ENCODE peak calls at places on chromosome 1, in five cellular contexts. W is SK-N-SH, D is K562, Q is HepG2, Z is GM12878. P is an unnamed sample.

GRCh38 chr1:36778773-36779172 is 255.5 kb downstream of the GRIK3 start:
- DNase-seq in W (peak), D (no peak), Q (no peak), Z (no peak), P (no peak)

GRCh38 chr1:207393610-207394009 is 60.5 kb upstream of the CR2 start:
- DNase-seq in W (no peak), D (no peak), Q (no peak), Z (no peak), P (peak)

GRCh38 chr1:55724551-55725325 is 509.6 kb upstream of the USP24 start:
- DNase-seq in W (no peak), D (no peak), Q (no peak), Z (no peak), P (peak)

GRCh38 chr1:2499986-2500596 is 24.0 kb downstream of the PLCH2 start:
- DNase-seq in W (peak), D (no peak), Q (no peak), Z (no peak), P (no peak)

GRCh38 chr1:44354840-44355581 is at the start of gene ERI3:
- DNase-seq in W (peak), D (peak), Q (peak), Z (peak), P (peak)

GRCh38 chr1:212718499-212718898 is 18.9 kb upstream of the BATF3 start:
- DNase-seq in W (no peak), D (no peak), Q (no peak), Z (no peak), P (peak)

GRCh38 chr1:35377553-35377952 is 109.0 kb downstream of the ZMYM4 start:
- DNase-seq in W (no peak), D (no peak), Q (no peak), Z (no peak), P (peak)

GRCh38 chr1:34923490-34923889 is 6.0 kb downstream of the DLGAP3 start:
- DNase-seq in W (peak), D (no peak), Q (no peak), Z (no peak), P (no peak)

GRCh38 chr1:168585191-168585590 is 8.8 kb downstream of the XCL1 start:
- DNase-seq in W (no peak), D (no peak), Q (no peak), Z (no peak), P (peak)

GRCh38 chr1:221777434-221778072 is 35.7 kb upstream of the DUSP10 start:
- DNase-seq in W (no peak), D (no peak), Q (no peak), Z (peak), P (no peak)

GRCh38 chr1:211764701-211765100 is 65.9 kb downstream of the LPGAT1 start:
- DNase-seq in W (no peak), D (no peak), Q (no peak), Z (no peak), P (no peak)

GRCh38 chr1:78225153-78225552 is 179.4 kb downstream of the GIPC2 start:
- DNase-seq in W (no peak), D (no peak), Q (no peak), Z (no peak), P (peak)

GRCh38 chr1:214603819-214604252 is 841 bp downstream of the CENPF start:
- DNase-seq in W (peak), D (peak), Q (no peak), Z (no peak), P (no peak)

GRCh38 chr1:170126691-170127090 is 19.1 kb upstream of the NTMT2 start:
- DNase-seq in W (no peak), D (no peak), Q (no peak), Z (peak), P (peak)

GRCh38 chr1:154626456-154627246 is 18.7 kb upstream of the ADAR start:
- DNase-seq in W (peak), D (no peak), Q (peak), Z (no peak), P (no peak)

GRCh38 chr1:55519937-55520683 is 304.9 kb upstream of the USP24 start:
- DNase-seq in W (no peak), D (no peak), Q (no peak), Z (no peak), P (peak)

GRCh38 chr1:221712776-221713431 is 29.0 kb downstream of the DUSP10 start:
- DNase-seq in W (no peak), D (no peak), Q (no peak), Z (peak), P (no peak)

GRCh38 chr1:94522304-94522703 is 19.3 kb downstream of the F3 start:
- DNase-seq in W (no peak), D (no peak), Q (no peak), Z (no peak), P (peak)

GRCh38 chr1:109777436-109777835 is 13.7 kb upstream of the EPS8L3 start:
- DNase-seq in W (no peak), D (no peak), Q (no peak), Z (no peak), P (no peak)

GRCh38 chr1:109776206-109776835 is 12.6 kb upstream of the EPS8L3 start:
- DNase-seq in W (no peak), D (no peak), Q (no peak), Z (no peak), P (no peak)

GRCh38 chr1:109775408-109775807 is 11.7 kb upstream of the EPS8L3 start:
- DNase-seq in W (no peak), D (no peak), Q (no peak), Z (no peak), P (peak)

GRCh38 chr1:109776911-109777310 is 13.2 kb upstream of the EPS8L3 start:
- DNase-seq in W (peak), D (peak), Q (peak), Z (peak), P (peak)

DNA sequence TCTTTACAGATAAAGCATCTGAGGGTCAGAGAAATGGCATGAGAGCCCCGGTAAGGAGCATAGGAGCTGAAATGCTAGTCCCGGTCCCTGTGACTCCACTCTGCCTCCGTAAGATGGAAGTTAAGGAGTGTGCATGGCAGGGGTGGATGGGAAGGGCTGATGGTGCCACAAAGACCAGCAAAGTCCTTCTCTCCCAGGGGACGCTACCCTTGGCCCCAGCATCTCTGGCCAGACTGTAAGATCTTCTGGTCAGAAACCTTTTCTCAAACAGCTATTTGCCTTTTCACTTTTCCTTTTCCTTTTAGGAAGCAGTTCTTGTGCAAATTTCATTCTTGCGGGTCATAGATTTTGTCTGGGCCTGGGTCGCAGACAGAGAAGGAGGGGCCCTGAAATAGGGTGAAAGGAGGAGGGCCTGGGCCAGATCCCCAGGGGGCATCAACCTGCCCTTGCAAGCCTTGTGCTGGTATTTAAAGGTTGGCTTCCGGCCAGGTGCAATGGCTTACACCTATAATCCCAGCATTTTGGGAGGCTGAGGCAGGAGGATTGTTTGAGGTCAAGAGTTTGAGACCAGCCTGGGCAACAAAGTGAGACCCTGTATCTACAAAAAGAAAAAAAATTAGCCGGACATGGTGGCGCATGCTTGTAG is 14.4 kb upstream of the EPS8L3 start:
- DNase-seq in W (no peak), D (no peak), Q (no peak), Z (no peak), P (no peak)
- TF ChIP-seq MXI1 in W (no peak), D (no peak), Q (no peak), Z (no peak), P (no peak)

GRCh38 chr1:65011983-65012382 is 45.6 kb upstream of the JAK1 start:
- DNase-seq in W (no peak), D (no peak), Q (no peak), Z (no peak), P (no peak)

GRCh38 chr1:65009176-65009575 is 42.8 kb upstream of the JAK1 start:
- DNase-seq in W (no peak), D (no peak), Q (no peak), Z (no peak), P (no peak)

GRCh38 chr1:65006806-65007205 is 40.5 kb upstream of the JAK1 start:
- DNase-seq in W (no peak), D (no peak), Q (no peak), Z (no peak), P (no peak)

GRCh38 chr1:65014321-65014720 is 48.0 kb upstream of the JAK1 start:
- DNase-seq in W (no peak), D (no peak), Q (no peak), Z (no peak), P (no peak)

DNA sequence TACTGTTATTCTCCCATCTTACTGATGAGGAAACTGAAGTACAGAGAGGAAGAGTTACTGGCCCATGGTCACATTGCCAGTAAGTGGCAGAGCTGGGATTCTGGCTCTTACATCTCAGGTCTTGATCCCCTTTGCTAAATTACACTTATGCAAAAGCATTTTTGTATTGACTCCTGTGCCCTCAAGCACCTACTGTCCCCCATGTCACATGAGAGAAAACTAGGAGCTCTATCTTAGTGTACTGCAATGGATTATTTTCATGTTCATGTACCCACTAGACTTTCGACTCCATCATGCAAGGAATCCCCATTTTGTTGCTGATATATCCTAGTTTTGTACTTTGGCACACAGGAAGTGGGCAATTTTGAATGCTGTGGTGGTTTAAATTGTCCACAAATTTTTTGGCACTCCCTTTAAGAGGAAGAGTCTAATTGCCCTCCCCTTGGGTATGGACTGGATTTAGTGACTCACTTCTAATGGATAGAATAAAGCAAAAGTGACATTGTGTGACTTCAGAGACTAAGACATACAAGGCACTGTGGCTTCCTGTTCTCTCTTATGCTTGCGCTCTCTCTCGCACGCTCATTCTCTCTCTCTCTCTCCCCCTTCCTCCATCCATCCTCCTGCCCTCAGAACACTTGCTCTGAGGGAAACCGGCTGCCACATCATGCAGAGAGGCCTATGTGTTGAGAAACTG is 43.5 kb upstream of the JAK1 start:
- DNase-seq in W (no peak), D (no peak), Q (no peak), Z (no peak), P (no peak)
- H3K9ac ChIP-seq in W (no peak), D (no peak), Q (no peak), Z (no peak), P (no peak)

GRCh38 chr1:239858058-239858457 is 233.6 kb upstream of the FMN2 start:
- DNase-seq in W (no peak), D (no peak), Q (no peak), Z (no peak), P (no peak)
- TF ChIP-seq MXI1 in W (no peak), D (no peak), Q (no peak), Z (no peak), P (no peak)

GRCh38 chr1:203490607-203491006 is 3.3 kb upstream of the OPTC start:
- DNase-seq in W (no peak), D (no peak), Q (no peak), Z (no peak), P (no peak)

GRCh38 chr1:203481186-203481585 is 5.6 kb downstream of the PRELP start:
- DNase-seq in W (no peak), D (no peak), Q (no peak), Z (no peak), P (no peak)

GRCh38 chr1:203491664-203492485 is 2.1 kb upstream of the OPTC start:
- DNase-seq in W (no peak), D (no peak), Q (no peak), Z (no peak), P (no peak)

GRCh38 chr1:203488539-203488938 is 5.4 kb upstream of the OPTC start:
- DNase-seq in W (no peak), D (no peak), Q (no peak), Z (no peak), P (no peak)

DNA sequence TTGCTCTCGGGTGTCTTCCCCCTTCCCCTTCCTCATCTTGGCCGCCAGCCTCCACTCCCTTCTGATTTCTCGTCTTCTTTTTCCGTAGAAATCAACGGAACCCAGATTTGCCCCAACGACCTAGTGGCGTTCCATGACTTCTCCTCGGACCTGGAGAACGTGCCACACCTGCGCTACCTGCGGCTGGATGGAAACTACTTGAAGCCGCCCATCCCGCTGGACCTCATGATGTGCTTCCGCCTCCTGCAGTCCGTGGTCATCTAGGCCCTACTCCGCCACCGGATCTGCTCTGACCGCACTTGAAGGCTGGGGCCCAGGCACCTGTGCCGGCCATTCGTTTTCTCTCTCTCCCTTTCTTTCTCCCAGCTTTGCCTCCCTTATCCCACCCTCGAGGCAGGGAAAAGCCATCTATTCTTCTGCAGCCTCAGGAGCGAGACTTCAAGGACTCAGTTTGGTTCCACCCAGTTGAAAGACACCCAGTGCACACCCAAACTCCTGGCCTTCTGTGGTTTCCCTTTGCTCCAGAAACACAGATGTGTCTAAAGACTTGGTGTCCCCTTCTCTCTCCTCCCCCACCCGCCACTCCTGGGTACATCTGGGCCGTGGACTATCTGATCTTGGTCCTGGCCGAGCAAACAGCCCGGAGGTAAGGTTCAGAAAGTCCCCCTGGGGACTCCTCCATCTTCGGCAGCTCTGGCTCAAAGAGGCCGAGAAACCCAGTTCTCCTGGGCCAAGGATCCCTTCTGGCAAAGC is 7.2 kb upstream of the OPTC start:
- DNase-seq in W (no peak), D (no peak), Q (no peak), Z (no peak), P (no peak)
- H3K9ac ChIP-seq in W (no peak), D (no peak), Q (no peak), Z (no peak), P (peak)

GRCh38 chr1:116879478-116880133 is 30.1 kb upstream of the PTGFRN start:
- DNase-seq in W (peak), D (no peak), Q (no peak), Z (no peak), P (no peak)
- TF ChIP-seq MXI1 in W (no peak), D (no peak), Q (no peak), Z (no peak), P (no peak)

DNA sequence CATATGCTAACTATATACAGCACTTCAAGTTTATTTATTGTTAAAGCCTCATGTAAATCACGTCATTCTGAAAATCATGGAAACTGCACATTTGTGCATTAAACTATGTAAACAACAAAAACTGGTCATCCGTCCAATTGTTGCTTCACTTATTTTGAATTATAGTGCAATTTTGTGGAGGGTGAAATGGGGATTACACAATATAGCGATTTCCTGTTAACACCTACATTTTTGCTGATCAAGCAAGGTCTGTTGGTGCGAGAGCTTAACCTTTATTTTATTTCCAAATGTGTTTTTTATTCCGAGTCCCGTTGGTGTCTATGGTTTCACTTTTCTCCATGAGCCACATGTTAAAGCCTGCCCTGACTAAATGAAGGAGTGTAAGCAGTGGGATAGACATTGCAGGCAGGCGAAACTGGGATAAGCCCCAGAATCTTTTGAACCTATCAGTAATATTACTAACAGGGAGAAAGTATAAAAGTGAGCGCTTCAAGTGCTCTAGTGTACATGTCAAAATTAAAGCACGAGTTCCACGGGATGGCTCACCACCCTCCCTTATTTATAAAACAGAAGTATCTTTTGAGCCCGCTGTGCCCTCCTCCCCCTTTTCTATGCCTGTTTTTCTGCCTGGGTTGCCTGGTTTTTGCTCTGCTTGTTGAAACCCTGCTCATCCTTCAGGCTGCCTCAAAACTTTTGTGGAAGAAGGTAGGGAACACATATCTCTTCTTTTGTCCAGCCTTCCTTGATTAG is 120.7 kb downstream of the NFIA start:
- DNase-seq in W (no peak), D (no peak), Q (no peak), Z (no peak), P (peak)
- H3K9ac ChIP-seq in W (no peak), D (peak), Q (no peak), Z (no peak), P (no peak)

P was measured in IMR-90.